ENCODE peak calls at places on chromosomes 6 and 20, in eight cellular contexts. One of them, this sample, is unnamed.

GRCh38 chr6:46468611-46469010 is 22.6 kb downstream of the RCAN2 start:
- DNase-seq in NCI-H1092 treated with DMSO at 0.1 percent for 48 hours: no peak
- DNase-seq in frontal cortex: no peak
- DNase-seq in left ventricle myocardium inferior: no peak
- DNase-seq in Daoy: no peak
- DNase-seq in CMK: no peak
- DNase-seq in glomerular endothelial cell: no peak
- DNase-seq in Ammon's horn: no peak
- DNase-seq in this sample: no peak

GRCh38 chr20:62668441-62669027 is 26.2 kb downstream of the SLCO4A1 start:
- DNase-seq in left ventricle myocardium inferior: peak
- DNase-seq in CMK: peak
- DNase-seq in Ammon's horn: peak
- DNase-seq in glomerular endothelial cell: peak
- DNase-seq in frontal cortex: peak
- DNase-seq in Daoy: peak
- DNase-seq in NCI-H1092 treated with DMSO at 0.1 percent for 48 hours: peak
- DNase-seq in this sample: peak

GRCh38 chr6:24581084-24581669 is 64.8 kb downstream of the KIAA0319 start:
- DNase-seq in Daoy: peak
- DNase-seq in Ammon's horn: peak
- DNase-seq in frontal cortex: peak
- DNase-seq in glomerular endothelial cell: peak
- DNase-seq in CMK: peak
- DNase-seq in NCI-H1092 treated with DMSO at 0.1 percent for 48 hours: peak
- DNase-seq in left ventricle myocardium inferior: peak
- DNase-seq in this sample: peak

GRCh38 chr6:139498715-139499114 is 124.3 kb upstream of the CITED2 start:
- DNase-seq in Ammon's horn: no peak
- DNase-seq in NCI-H1092 treated with DMSO at 0.1 percent for 48 hours: no peak
- DNase-seq in Daoy: no peak
- DNase-seq in left ventricle myocardium inferior: no peak
- DNase-seq in CMK: no peak
- DNase-seq in frontal cortex: no peak
- DNase-seq in glomerular endothelial cell: no peak
- DNase-seq in this sample: no peak

GRCh38 chr20:19285424-19285823 is 73.0 kb downstream of the SLC24A3 start:
- DNase-seq in frontal cortex: no peak
- DNase-seq in left ventricle myocardium inferior: no peak
- DNase-seq in Ammon's horn: no peak
- DNase-seq in NCI-H1092 treated with DMSO at 0.1 percent for 48 hours: no peak
- DNase-seq in CMK: no peak
- DNase-seq in Daoy: no peak
- DNase-seq in glomerular endothelial cell: no peak
- DNase-seq in this sample: no peak

GRCh38 chr6:135871878-135872277 is 20.4 kb downstream of the PDE7B start:
- DNase-seq in Daoy: no peak
- DNase-seq in left ventricle myocardium inferior: no peak
- DNase-seq in Ammon's horn: no peak
- DNase-seq in CMK: no peak
- DNase-seq in frontal cortex: no peak
- DNase-seq in glomerular endothelial cell: no peak
- DNase-seq in NCI-H1092 treated with DMSO at 0.1 percent for 48 hours: no peak
- DNase-seq in this sample: no peak

GRCh38 chr6:10426781-10427279 is 12.0 kb upstream of the TFAP2A start:
- DNase-seq in Daoy: no peak
- DNase-seq in Ammon's horn: no peak
- DNase-seq in glomerular endothelial cell: no peak
- DNase-seq in frontal cortex: no peak
- DNase-seq in left ventricle myocardium inferior: no peak
- DNase-seq in CMK: no peak
- DNase-seq in NCI-H1092 treated with DMSO at 0.1 percent for 48 hours: no peak
- DNase-seq in this sample: no peak

GRCh38 chr20:62823688-62824475 is 7.0 kb downstream of the COL9A3 start:
- DNase-seq in Daoy: no peak
- DNase-seq in NCI-H1092 treated with DMSO at 0.1 percent for 48 hours: no peak
- DNase-seq in frontal cortex: no peak
- DNase-seq in glomerular endothelial cell: no peak
- DNase-seq in left ventricle myocardium inferior: no peak
- DNase-seq in CMK: no peak
- DNase-seq in Ammon's horn: no peak
- DNase-seq in this sample: no peak

GRCh38 chr20:15012551-15012950 is 675.1 kb upstream of the FLRT3 start:
- DNase-seq in frontal cortex: no peak
- DNase-seq in Ammon's horn: peak
- DNase-seq in left ventricle myocardium inferior: no peak
- DNase-seq in Daoy: no peak
- DNase-seq in glomerular endothelial cell: no peak
- DNase-seq in NCI-H1092 treated with DMSO at 0.1 percent for 48 hours: peak
- DNase-seq in CMK: no peak
- DNase-seq in this sample: no peak

GRCh38 chr20:50335105-50335504 is 144.5 kb downstream of the CEBPB start:
- DNase-seq in glomerular endothelial cell: no peak
- DNase-seq in CMK: no peak
- DNase-seq in Daoy: peak
- DNase-seq in frontal cortex: no peak
- DNase-seq in left ventricle myocardium inferior: no peak
- DNase-seq in Ammon's horn: no peak
- DNase-seq in NCI-H1092 treated with DMSO at 0.1 percent for 48 hours: peak
- DNase-seq in this sample: no peak